ENCODE peak calls at places on chromosomes 13 and 19, in nine cellular contexts. T, N, V, Y, O, B, F, I and J are unnamed samples.

GRCh38 chr19:55304279-55304978 is 20.6 kb downstream of the BRSK1 start:
- DNase-seq in T (no peak), N (peak), V (no peak), Y (no peak), O (peak), B (no peak), F (no peak), I (peak), J (no peak)

GRCh38 chr13:75587679-75588078 is 38.1 kb downstream of the UCHL3 start:
- DNase-seq in T (no peak), N (no peak), V (peak), Y (no peak), O (peak), B (no peak), F (no peak), I (peak), J (no peak)

GRCh38 chr13:114112826-114113322 is 19.5 kb downstream of the RASA3 start:
- DNase-seq in T (no peak), N (no peak), V (no peak), Y (peak), O (peak), B (no peak), F (no peak), I (no peak), J (no peak)

GRCh38 chr13:60571571-60571970 is 174.6 kb downstream of the TDRD3 start:
- DNase-seq in T (no peak), N (no peak), V (no peak), Y (no peak), O (no peak), B (no peak), F (no peak), I (no peak), J (no peak)

GRCh38 chr13:66680031-66680430 is 550.1 kb downstream of the PCDH9 start:
- DNase-seq in T (no peak), N (no peak), V (no peak), Y (no peak), O (no peak), B (no peak), F (no peak), I (no peak), J (no peak)

GRCh38 chr19:35170359-35171061 is 16.0 kb downstream of the FXYD5 start:
- DNase-seq in T (no peak), N (no peak), V (no peak), Y (no peak), O (no peak), B (no peak), F (no peak), I (no peak), J (no peak)

GRCh38 chr13:51453308-51453958 is 597 bp upstream of the INTS6 start:
- DNase-seq in T (peak), N (no peak), V (no peak), Y (peak), O (peak), B (peak), F (no peak), I (peak), J (peak)

GRCh38 chr13:49240017-49240416 is 7.7 kb upstream of the CDADC1 start:
- DNase-seq in T (no peak), N (peak), V (peak), Y (no peak), O (peak), B (no peak), F (no peak), I (peak), J (no peak)

GRCh38 chr13:56932104-56932503 is 208.6 kb upstream of the PRR20A start:
- DNase-seq in T (no peak), N (no peak), V (no peak), Y (no peak), O (no peak), B (no peak), F (no peak), I (no peak), J (no peak)

GRCh38 chr19:43425567-43426392 is 11.1 kb downstream of the TEX101 start:
- DNase-seq in T (no peak), N (peak), V (peak), Y (peak), O (peak), B (no peak), F (no peak), I (peak), J (peak)

GRCh38 chr19:32916969-32917611 is 47.5 kb upstream of the SLC7A9 start:
- DNase-seq in T (no peak), N (no peak), V (no peak), Y (no peak), O (no peak), B (no peak), F (no peak), I (no peak), J (no peak)

GRCh38 chr19:49333426-49334288 is 1.5 kb upstream of the CD37 start:
- DNase-seq in T (no peak), N (no peak), V (peak), Y (peak), O (no peak), B (peak), F (no peak), I (no peak), J (peak)

GRCh38 chr19:42421591-42422031 is 5.6 kb downstream of the LIPE start:
- DNase-seq in T (peak), N (no peak), V (no peak), Y (no peak), O (no peak), B (peak), F (no peak), I (no peak), J (no peak)
- H3K27ac ChIP-seq in T (peak), N (no peak), V (no peak), Y (peak), O (no peak), B (no peak), F (no peak), I (no peak), J (no peak)

GRCh38 chr13:105311094-105311493 is 1224.4 kb downstream of the EFNB2 start:
- DNase-seq in T (no peak), N (no peak), V (no peak), Y (no peak), O (no peak), B (no peak), F (no peak), I (no peak), J (no peak)

GRCh38 chr13:105307776-105308175 is 1227.7 kb downstream of the EFNB2 start:
- DNase-seq in T (no peak), N (no peak), V (no peak), Y (no peak), O (no peak), B (no peak), F (no peak), I (no peak), J (no peak)

GRCh38 chr13:105316731-105317130 is 1218.7 kb downstream of the EFNB2 start:
- DNase-seq in T (no peak), N (peak), V (no peak), Y (no peak), O (no peak), B (no peak), F (no peak), I (no peak), J (no peak)

GRCh38 chr13:105312906-105313305 is 1222.6 kb downstream of the EFNB2 start:
- DNase-seq in T (no peak), N (no peak), V (no peak), Y (no peak), O (no peak), B (no peak), F (no peak), I (no peak), J (no peak)
- H3K4me3 ChIP-seq in T (no peak), N (no peak), V (no peak), Y (no peak), O (no peak), B (no peak), F (no peak), I (no peak), J (no peak)

GRCh38 chr19:3966051-3967017 is 4.6 kb downstream of the DAPK3 start:
- DNase-seq in T (no peak), N (no peak), V (no peak), Y (no peak), O (peak), B (no peak), F (no peak), I (peak), J (peak)

GRCh38 chr19:3968556-3969434 is 2.1 kb downstream of the DAPK3 start:
- DNase-seq in T (peak), N (peak), V (peak), Y (peak), O (peak), B (peak), F (peak), I (peak), J (peak)

GRCh38 chr19:3970808-3971598 is at the start of gene DAPK3:
- DNase-seq in T (peak), N (peak), V (peak), Y (peak), O (peak), B (peak), F (peak), I (peak), J (peak)

GRCh38 chr19:3970313-3970807 is 539 bp downstream of the DAPK3 start:
- DNase-seq in T (no peak), N (no peak), V (no peak), Y (no peak), O (peak), B (peak), F (no peak), I (no peak), J (no peak)

GRCh38 chr19:3969435-3970312 is 1.2 kb downstream of the DAPK3 start:
- DNase-seq in T (no peak), N (peak), V (peak), Y (no peak), O (peak), B (no peak), F (peak), I (peak), J (no peak)
- TF ChIP-seq CTCF in T (no peak), N (peak), V (peak), Y (no peak), O (peak), B (no peak), F (peak), I (peak), J (no peak)

GRCh38 chr13:31424130-31424729 is 224.5 kb downstream of the B3GLCT start:
- DNase-seq in T (peak), N (peak), V (peak), Y (peak), O (peak), B (peak), F (peak), I (peak), J (peak)
- H3K27ac ChIP-seq in T (no peak), N (no peak), V (no peak), Y (no peak), O (no peak), B (no peak), F (no peak), I (no peak), J (no peak)

GRCh38 chr19:12485571-12485970 is 955 bp upstream of the ZNF709 start:
- DNase-seq in T (no peak), N (no peak), V (no peak), Y (no peak), O (peak), B (no peak), F (no peak), I (no peak), J (no peak)
- H3K4me3 ChIP-seq in T (no peak), N (no peak), V (no peak), Y (no peak), O (no peak), B (peak), F (no peak), I (no peak), J (no peak)

DNA sequence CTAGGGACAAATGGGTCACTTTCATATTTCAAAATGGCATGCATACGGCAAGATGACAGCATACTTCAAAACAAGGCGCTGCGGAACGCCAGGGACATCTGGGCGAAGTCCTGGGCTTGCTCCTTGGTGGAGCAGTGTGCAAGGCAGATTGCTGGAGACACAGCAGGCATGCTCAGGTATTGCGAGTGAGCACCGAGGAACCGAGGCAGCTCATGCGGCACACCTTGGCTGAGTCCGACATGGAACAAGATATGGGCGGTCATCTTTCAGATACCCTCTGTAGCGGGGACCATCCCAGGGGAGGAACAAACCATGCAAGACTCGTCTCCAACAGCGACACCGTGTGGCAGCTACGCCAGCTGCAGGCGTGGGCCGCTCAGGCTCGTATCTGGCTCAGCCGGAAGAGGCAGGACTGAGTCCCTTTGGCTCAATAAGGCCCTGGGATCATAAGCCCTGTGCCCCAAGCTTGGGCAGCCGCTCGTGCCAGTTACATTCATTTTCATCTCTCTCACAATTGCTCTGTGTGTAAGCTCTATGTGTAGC is 112.4 kb downstream of the NUFIP1 start:
- DNase-seq in T (no peak), N (peak), V (no peak), Y (no peak), O (peak), B (no peak), F (no peak), I (no peak), J (no peak)
- TF ChIP-seq CTCF in T (peak), N (peak), V (peak), Y (no peak), O (peak), B (no peak), F (no peak), I (peak), J (no peak)